ENCODE peak calls at places on chromosomes 6 and 20, in five cellular contexts. One of them, this sample, is unnamed.

GRCh38 chr20:5864428-5864827 is 85.9 kb downstream of the TRMT6 start:
- DNase-seq in H1: no peak
- DNase-seq in HepG2: no peak
- DNase-seq in GM12878: no peak
- DNase-seq in NT2/D1: no peak
- DNase-seq in this sample: no peak

GRCh38 chr6:34955447-34955846 is 66.4 kb downstream of the ANKS1A start:
- DNase-seq in H1: no peak
- DNase-seq in HepG2: no peak
- DNase-seq in NT2/D1: no peak
- DNase-seq in GM12878: no peak
- DNase-seq in this sample: no peak

GRCh38 chr6:111800821-111801220 is 72.4 kb downstream of the FYN start:
- DNase-seq in GM12878: no peak
- DNase-seq in NT2/D1: no peak
- DNase-seq in HepG2: no peak
- DNase-seq in H1: no peak
- DNase-seq in this sample: no peak

GRCh38 chr20:56987992-56988391 is 278.4 kb downstream of the BMP7 start:
- DNase-seq in HepG2: no peak
- DNase-seq in H1: no peak
- DNase-seq in NT2/D1: no peak
- DNase-seq in GM12878: no peak
- DNase-seq in this sample: peak

GRCh38 chr6:33320315-33321181 is 3.0 kb upstream of the ZBTB22 start:
- DNase-seq in H1: no peak
- DNase-seq in GM12878: no peak
- DNase-seq in HepG2: no peak
- DNase-seq in NT2/D1: no peak
- DNase-seq in this sample: no peak

GRCh38 chr6:44169154-44169553 is 10.5 kb downstream of the CAPN11 start:
- DNase-seq in GM12878: no peak
- DNase-seq in H1: no peak
- DNase-seq in NT2/D1: no peak
- DNase-seq in HepG2: no peak
- DNase-seq in this sample: no peak

GRCh38 chr6:110596354-110596753 is 119.9 kb upstream of the SLC22A16 start:
- DNase-seq in H1: no peak
- DNase-seq in GM12878: no peak
- DNase-seq in HepG2: no peak
- DNase-seq in NT2/D1: no peak
- DNase-seq in this sample: no peak

GRCh38 chr6:118580585-118581419 is 32.7 kb downstream of the PLN start:
- DNase-seq in GM12878: no peak
- DNase-seq in H1: peak
- DNase-seq in HepG2: peak
- DNase-seq in NT2/D1: peak
- DNase-seq in this sample: peak

GRCh38 chr6:129338683-129339082 is 371.3 kb downstream of the ARHGAP18 start:
- DNase-seq in GM12878: no peak
- DNase-seq in HepG2: no peak
- DNase-seq in H1: no peak
- DNase-seq in NT2/D1: no peak
- DNase-seq in this sample: no peak

GRCh38 chr6:6803180-6803978 is 214.9 kb downstream of the LY86 start:
- DNase-seq in GM12878: no peak
- DNase-seq in H1: no peak
- DNase-seq in HepG2: no peak
- DNase-seq in NT2/D1: no peak
- DNase-seq in this sample: no peak

GRCh38 chr6:29702519-29703103 is 20.6 kb upstream of the HLA-F start:
- DNase-seq in H1: peak
- DNase-seq in HepG2: peak
- DNase-seq in GM12878: no peak
- DNase-seq in NT2/D1: no peak
- DNase-seq in this sample: peak

GRCh38 chr6:81148726-81149125 is 603.8 kb downstream of the TENT5A start:
- DNase-seq in H1: no peak
- DNase-seq in NT2/D1: no peak
- DNase-seq in GM12878: no peak
- DNase-seq in HepG2: no peak
- DNase-seq in this sample: no peak

GRCh38 chr6:170053966-170054661 is 236.8 kb downstream of the DLL1 start:
- DNase-seq in NT2/D1: no peak
- DNase-seq in H1: no peak
- DNase-seq in HepG2: no peak
- DNase-seq in GM12878: no peak
- DNase-seq in this sample: no peak

GRCh38 chr20:7770578-7770977 is 169.7 kb downstream of the HAO1 start:
- DNase-seq in HepG2: no peak
- DNase-seq in GM12878: peak
- DNase-seq in H1: no peak
- DNase-seq in NT2/D1: no peak
- DNase-seq in this sample: no peak

GRCh38 chr6:136503303-136503702 is 46.9 kb downstream of the MAP7 start:
- DNase-seq in HepG2: no peak
- DNase-seq in GM12878: no peak
- DNase-seq in NT2/D1: no peak
- DNase-seq in H1: no peak
- DNase-seq in this sample: no peak

GRCh38 chr6:127684501-127684900 is 107.5 kb downstream of the C6orf58 start:
- DNase-seq in H1: no peak
- DNase-seq in NT2/D1: no peak
- DNase-seq in GM12878: no peak
- DNase-seq in HepG2: no peak
- DNase-seq in this sample: no peak

GRCh38 chr6:72824833-72825232 is 203.0 kb downstream of the KCNQ5 start:
- DNase-seq in HepG2: no peak
- DNase-seq in NT2/D1: no peak
- DNase-seq in GM12878: peak
- DNase-seq in H1: no peak
- DNase-seq in this sample: no peak

GRCh38 chr6:141552463-141552862 is 580.3 kb upstream of the GJE1 start:
- DNase-seq in GM12878: peak
- DNase-seq in NT2/D1: no peak
- DNase-seq in HepG2: peak
- DNase-seq in H1: no peak
- DNase-seq in this sample: no peak

GRCh38 chr20:40506567-40506966 is 182.5 kb downstream of the MAFB start:
- DNase-seq in H1: no peak
- DNase-seq in HepG2: peak
- DNase-seq in NT2/D1: no peak
- DNase-seq in GM12878: no peak
- DNase-seq in this sample: no peak

GRCh38 chr20:56829788-56830385 is 200.8 kb downstream of the TFAP2C start:
- DNase-seq in HepG2: peak
- DNase-seq in H1: no peak
- DNase-seq in GM12878: no peak
- DNase-seq in NT2/D1: peak
- DNase-seq in this sample: no peak

GRCh38 chr6:95866732-95867131 is 149.0 kb upstream of the FUT9 start:
- DNase-seq in HepG2: peak
- DNase-seq in GM12878: no peak
- DNase-seq in H1: peak
- DNase-seq in NT2/D1: peak
- DNase-seq in this sample: peak

GRCh38 chr6:186221-186965 is 105.9 kb upstream of the DUSP22 start:
- DNase-seq in H1: no peak
- DNase-seq in NT2/D1: no peak
- DNase-seq in HepG2: peak
- DNase-seq in GM12878: no peak
- DNase-seq in this sample: no peak

GRCh38 chr6:1310628-1311399 is 1.1 kb upstream of the FOXQ1 start:
- DNase-seq in GM12878: no peak
- DNase-seq in HepG2: peak
- DNase-seq in NT2/D1: no peak
- DNase-seq in H1: no peak
- DNase-seq in this sample: peak

GRCh38 chr6:21997414-21998037 is 299.3 kb downstream of the PRL start:
- DNase-seq in HepG2: no peak
- DNase-seq in GM12878: no peak
- DNase-seq in NT2/D1: no peak
- DNase-seq in H1: no peak
- DNase-seq in this sample: no peak

GRCh38 chr20:1396264-1396663 is 3.4 kb upstream of the FKBP1A start:
- DNase-seq in NT2/D1: no peak
- DNase-seq in GM12878: no peak
- DNase-seq in H1: no peak
- DNase-seq in HepG2: no peak
- DNase-seq in this sample: no peak

GRCh38 chr20:57913156-57913930 is 203.5 kb upstream of the PMEPA1 start:
- DNase-seq in GM12878: no peak
- DNase-seq in H1: no peak
- DNase-seq in HepG2: no peak
- DNase-seq in NT2/D1: no peak
- DNase-seq in this sample: no peak

GRCh38 chr20:33059741-33060390 is 6.2 kb downstream of the BPIFB3 start:
- DNase-seq in NT2/D1: no peak
- DNase-seq in H1: no peak
- DNase-seq in GM12878: no peak
- DNase-seq in HepG2: no peak
- DNase-seq in this sample: no peak

GRCh38 chr6:33578588-33579011 is 1.5 kb downstream of the BAK1 start:
- DNase-seq in NT2/D1: no peak
- DNase-seq in H1: no peak
- DNase-seq in GM12878: no peak
- DNase-seq in HepG2: no peak
- DNase-seq in this sample: no peak

GRCh38 chr6:161186173-161186769 is 87.6 kb downstream of the AGPAT4 start:
- DNase-seq in GM12878: no peak
- DNase-seq in NT2/D1: no peak
- DNase-seq in HepG2: no peak
- DNase-seq in H1: no peak
- DNase-seq in this sample: no peak

GRCh38 chr20:2692036-2692885 is at the start of gene EBF4:
- DNase-seq in NT2/D1: no peak
- DNase-seq in GM12878: no peak
- DNase-seq in HepG2: no peak
- DNase-seq in H1: no peak
- DNase-seq in this sample: peak

GRCh38 chr20:31712564-31713311 is 9.9 kb downstream of the BCL2L1 start:
- DNase-seq in HepG2: peak
- DNase-seq in NT2/D1: peak
- DNase-seq in H1: peak
- DNase-seq in GM12878: no peak
- DNase-seq in this sample: no peak

GRCh38 chr6:79640146-79641111 is 9.3 kb downstream of the SH3BGRL2 start:
- DNase-seq in HepG2: no peak
- DNase-seq in H1: no peak
- DNase-seq in GM12878: no peak
- DNase-seq in NT2/D1: no peak
- DNase-seq in this sample: no peak

GRCh38 chr6:80923816-80924215 is 817.3 kb downstream of the BCKDHB start:
- DNase-seq in H1: no peak
- DNase-seq in NT2/D1: no peak
- DNase-seq in GM12878: no peak
- DNase-seq in HepG2: no peak
- DNase-seq in this sample: no peak

GRCh38 chr6:69231983-69232382 is 564.8 kb downstream of the LMBRD1 start:
- DNase-seq in NT2/D1: no peak
- DNase-seq in GM12878: no peak
- DNase-seq in H1: no peak
- DNase-seq in HepG2: no peak
- DNase-seq in this sample: no peak

GRCh38 chr6:69233195-69233524 is 563.6 kb downstream of the LMBRD1 start:
- DNase-seq in GM12878: no peak
- DNase-seq in HepG2: no peak
- DNase-seq in H1: no peak
- DNase-seq in NT2/D1: no peak
- DNase-seq in this sample: peak

GRCh38 chr6:69232506-69233194 is 564.2 kb downstream of the LMBRD1 start:
- DNase-seq in NT2/D1: peak
- DNase-seq in HepG2: peak
- DNase-seq in GM12878: no peak
- DNase-seq in H1: no peak
- DNase-seq in this sample: peak
- TF ChIP-seq SUZ12 in NT2/D1: no peak
- TF ChIP-seq SUZ12 in HepG2: no peak
- TF ChIP-seq SUZ12 in GM12878: no peak
- TF ChIP-seq SUZ12 in H1: no peak
- TF ChIP-seq SUZ12 in this sample: no peak

GRCh38 chr6:149560736-149561135 is 5.4 kb upstream of the GINM1 start:
- DNase-seq in GM12878: no peak
- DNase-seq in HepG2: no peak
- DNase-seq in H1: no peak
- DNase-seq in NT2/D1: no peak
- DNase-seq in this sample: peak
- TF ChIP-seq SUZ12 in GM12878: no peak
- TF ChIP-seq SUZ12 in HepG2: no peak
- TF ChIP-seq SUZ12 in H1: no peak
- TF ChIP-seq SUZ12 in NT2/D1: no peak
- TF ChIP-seq SUZ12 in this sample: no peak

GRCh38 chr6:87487555-87487954 is 14.8 kb downstream of the SLC35A1 start:
- DNase-seq in HepG2: no peak
- DNase-seq in NT2/D1: no peak
- DNase-seq in H1: no peak
- DNase-seq in GM12878: no peak
- DNase-seq in this sample: no peak

GRCh38 chr6:87481936-87482335 is 9.2 kb downstream of the SLC35A1 start:
- DNase-seq in H1: no peak
- DNase-seq in GM12878: no peak
- DNase-seq in HepG2: no peak
- DNase-seq in NT2/D1: no peak
- DNase-seq in this sample: no peak

GRCh38 chr6:87484491-87484890 is 11.7 kb downstream of the SLC35A1 start:
- DNase-seq in NT2/D1: no peak
- DNase-seq in H1: no peak
- DNase-seq in HepG2: no peak
- DNase-seq in GM12878: no peak
- DNase-seq in this sample: no peak

GRCh38 chr6:87482382-87482781 is 9.6 kb downstream of the SLC35A1 start:
- DNase-seq in NT2/D1: no peak
- DNase-seq in H1: no peak
- DNase-seq in HepG2: no peak
- DNase-seq in GM12878: no peak
- DNase-seq in this sample: no peak

DNA sequence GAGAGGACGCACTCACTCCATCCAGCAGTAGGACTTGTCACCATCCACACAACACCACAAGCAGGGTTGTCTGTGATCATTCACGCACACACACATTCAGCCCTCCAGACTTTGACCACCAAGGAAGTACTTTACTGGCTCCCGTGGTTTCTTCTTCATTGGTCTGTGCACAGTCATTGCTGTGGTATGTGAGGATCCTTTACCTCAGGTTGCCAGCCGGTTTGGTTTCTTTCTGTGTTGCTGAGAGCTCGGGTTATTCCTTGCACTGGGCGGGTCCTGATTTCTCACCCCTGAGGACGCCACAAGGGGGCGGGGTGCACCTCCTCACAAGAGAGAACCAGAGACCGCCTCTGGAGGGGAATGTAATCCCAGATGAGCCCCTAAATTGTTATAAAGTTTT is 11.2 kb downstream of the SLC35A1 start:
- DNase-seq in H1: peak
- DNase-seq in HepG2: peak
- DNase-seq in NT2/D1: peak
- DNase-seq in GM12878: no peak
- DNase-seq in this sample: peak
- TF ChIP-seq SUZ12 in H1: no peak
- TF ChIP-seq SUZ12 in HepG2: no peak
- TF ChIP-seq SUZ12 in NT2/D1: no peak
- TF ChIP-seq SUZ12 in GM12878: no peak
- TF ChIP-seq SUZ12 in this sample: no peak

GRCh38 chr6:139603554-139603953 is 229.1 kb upstream of the CITED2 start:
- DNase-seq in HepG2: no peak
- DNase-seq in NT2/D1: no peak
- DNase-seq in GM12878: no peak
- DNase-seq in H1: no peak
- DNase-seq in this sample: no peak
- TF ChIP-seq SUZ12 in HepG2: no peak
- TF ChIP-seq SUZ12 in NT2/D1: no peak
- TF ChIP-seq SUZ12 in GM12878: no peak
- TF ChIP-seq SUZ12 in H1: no peak
- TF ChIP-seq SUZ12 in this sample: no peak

This sample was measured in HEK293T.